ENCODE peak calls at places on chromosomes 3 and 15, in seven cellular contexts. R is HepG2, Q is GM12878, F is K562, X is HCT116, M is H1, O is HEK293T. C is an unnamed sample.

GRCh38 chr3:47669026-47669749 is 90.5 kb upstream of the CSPG5 start:
- DNase-seq in R (no peak), Q (no peak), F (no peak), X (no peak), M (no peak), O (no peak), C (no peak)

GRCh38 chr15:83430436-83430835 is 16.7 kb upstream of the SH3GL3 start:
- DNase-seq in R (no peak), Q (no peak), F (no peak), X (no peak), M (no peak), O (no peak), C (no peak)

GRCh38 chr3:114892117-114892870 is 254.8 kb downstream of the ZBTB20 start:
- DNase-seq in R (no peak), Q (no peak), F (no peak), X (no peak), M (no peak), O (no peak), C (no peak)

GRCh38 chr3:123877466-123877865 is 6.7 kb downstream of the MYLK start:
- DNase-seq in R (no peak), Q (no peak), F (no peak), X (no peak), M (no peak), O (no peak), C (no peak)

GRCh38 chr3:49903451-49904424 is at the start of gene MST1R:
- DNase-seq in R (peak; percentile 27), Q (peak; percentile 28), F (peak; percentile 89), X (peak; percentile 95), M (peak; percentile 95), O (peak; percentile 59), C (peak; percentile 94)

GRCh38 chr15:63597033-63597790 is at the start of gene FBXL22:
- DNase-seq in R (no peak), Q (no peak), F (no peak), X (no peak), M (no peak), O (no peak), C (no peak)

GRCh38 chr3:106728315-106728821 is 648.9 kb upstream of the CCDC54 start:
- DNase-seq in R (no peak), Q (no peak), F (no peak), X (peak; percentile 42), M (no peak), O (no peak), C (no peak)

GRCh38 chr3:75192065-75192658 is 472.0 kb upstream of the FRG2C start:
- DNase-seq in R (peak; percentile 35), Q (no peak), F (peak; percentile 23), X (peak; percentile 3), M (peak; percentile 82), O (peak; percentile 46), C (peak; percentile 68)

GRCh38 chr15:92664178-92664900 is 8.8 kb upstream of the FAM174B start:
- DNase-seq in R (no peak), Q (no peak), F (no peak), X (no peak), M (no peak), O (no peak), C (no peak)

GRCh38 chr3:193800138-193801043 is 207.4 kb downstream of the OPA1 start:
- DNase-seq in R (no peak), Q (no peak), F (peak; percentile 24), X (no peak), M (no peak), O (no peak), C (no peak)

GRCh38 chr3:101351834-101352233 is 31.5 kb upstream of the IMPG2 start:
- DNase-seq in R (no peak), Q (no peak), F (no peak), X (no peak), M (no peak), O (no peak), C (no peak)

GRCh38 chr15:68615301-68615700 is 36.5 kb downstream of the CORO2B start:
- DNase-seq in R (no peak), Q (no peak), F (no peak), X (no peak), M (no peak), O (no peak), C (no peak)

GRCh38 chr15:89632563-89633430 is 22.5 kb downstream of the KIF7 start:
- DNase-seq in R (no peak), Q (no peak), F (no peak), X (no peak), M (no peak), O (peak; percentile 6), C (no peak)

GRCh38 chr3:129286081-129286480 is 7.4 kb downstream of the HMCES start:
- DNase-seq in R (no peak), Q (no peak), F (no peak), X (no peak), M (no peak), O (no peak), C (no peak)
- TF ChIP-seq SP1 in R (no peak), Q (no peak), F (no peak), X (no peak), M (no peak), O (no peak), C (no peak)

GRCh38 chr15:32668942-32669341 is 27.4 kb downstream of the SCG5 start:
- DNase-seq in R (no peak), Q (no peak), F (no peak), X (no peak), M (peak; percentile 65), O (no peak), C (peak; percentile 77)

GRCh38 chr15:32670624-32671022 is 29.1 kb downstream of the SCG5 start:
- DNase-seq in R (no peak), Q (no peak), F (no peak), X (no peak), M (no peak), O (no peak), C (no peak)

GRCh38 chr15:32671339-32672325 is 30.1 kb downstream of the SCG5 start:
- DNase-seq in R (no peak), Q (no peak), F (no peak), X (no peak), M (no peak), O (no peak), C (no peak)

GRCh38 chr15:32667321-32667720 is 25.8 kb downstream of the SCG5 start:
- DNase-seq in R (no peak), Q (no peak), F (no peak), X (no peak), M (no peak), O (no peak), C (no peak)

DNA sequence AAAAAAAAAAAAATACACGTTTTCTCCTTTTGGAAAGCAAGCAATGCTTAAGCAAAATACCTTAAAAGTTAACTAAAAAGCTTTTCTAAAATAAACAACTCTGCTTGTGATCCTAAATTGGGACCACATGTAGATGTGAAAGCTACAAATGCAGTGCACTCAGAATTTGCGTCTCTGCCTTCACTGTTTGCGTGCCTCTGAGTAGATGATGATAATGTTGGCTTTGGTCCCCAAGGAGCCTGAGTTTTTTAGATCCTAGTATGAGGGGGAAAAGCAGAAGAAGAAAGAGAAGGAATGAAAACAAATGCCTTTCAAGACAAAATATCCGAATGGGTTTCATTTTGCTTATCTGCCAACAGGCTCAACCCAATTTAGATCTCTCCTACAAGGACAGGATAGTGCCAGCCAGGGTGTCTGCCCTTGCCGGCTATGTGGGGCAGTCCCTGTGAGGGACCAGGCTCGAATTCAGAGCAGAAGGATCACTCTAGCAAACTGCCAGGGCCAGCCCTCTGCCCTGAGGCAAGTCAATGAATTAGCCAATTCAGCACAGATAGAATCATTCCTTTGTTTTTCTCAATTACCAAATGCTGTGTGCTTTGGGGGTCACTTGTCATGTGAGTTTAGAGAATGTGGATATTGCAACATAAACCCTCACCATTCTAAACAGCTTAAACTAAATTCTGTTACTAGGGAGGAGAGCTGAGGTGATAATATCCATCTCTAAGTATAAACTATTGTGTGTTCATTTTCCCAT is 28.5 kb downstream of the SCG5 start:
- DNase-seq in R (peak; percentile 84), Q (no peak), F (no peak), X (no peak), M (no peak), O (no peak), C (no peak)
- TF ChIP-seq SP1 in R (no peak), Q (no peak), F (no peak), X (no peak), M (no peak), O (no peak), C (no peak)

GRCh38 chr3:64074091-64074490 is 50.8 kb upstream of the PSMD6 start:
- DNase-seq in R (no peak), Q (no peak), F (no peak), X (no peak), M (no peak), O (no peak), C (no peak)
- TF ChIP-seq SP1 in R (no peak), Q (no peak), F (no peak), X (no peak), M (no peak), O (no peak), C (no peak)

GRCh38 chr15:95857124-95857757 is 473.3 kb upstream of the NR2F2 start:
- DNase-seq in R (no peak), Q (no peak), F (no peak), X (no peak), M (no peak), O (no peak), C (no peak)
- TF ChIP-seq SP1 in R (no peak), Q (no peak), F (no peak), X (no peak), M (no peak), O (no peak), C (no peak)

GRCh38 chr15:28895146-28895545 is 9.4 kb downstream of the APBA2 start:
- DNase-seq in R (no peak), Q (no peak), F (no peak), X (no peak), M (no peak), O (no peak), C (no peak)
- TF ChIP-seq SP1 in R (no peak), Q (no peak), F (no peak), X (no peak), M (no peak), O (no peak), C (no peak)

GRCh38 chr3:184016820-184017671 is 638 bp downstream of the ABCC5 start:
- DNase-seq in R (peak; percentile 18), Q (no peak), F (peak; percentile 84), X (peak; percentile 21), M (peak; percentile 72), O (peak; percentile 75), C (peak; percentile 50)
- TF ChIP-seq SP1 in R (no peak), Q (peak; percentile 28), F (no peak), X (no peak), M (no peak), O (no peak), C (no peak)

GRCh38 chr3:149390772-149391212 is 13.3 kb upstream of the TM4SF1 start:
- DNase-seq in R (no peak), Q (no peak), F (no peak), X (peak; percentile 58), M (no peak), O (no peak), C (no peak)
- TF ChIP-seq SP1 in R (no peak), Q (no peak), F (no peak), X (peak; percentile 34), M (no peak), O (no peak), C (no peak)